ENCODE peak calls at places on chromosomes 13 and 19, in four cellular contexts. Y, W, K and C are unnamed samples.

GRCh38 chr19:44345969-44346368 is 10.5 kb downstream of the ZNF112 start:
- DNase-seq in Y (no peak), W (no peak), K (no peak), C (peak)

GRCh38 chr13:37349916-37350315 is 244.5 kb upstream of the CSNK1A1L start:
- DNase-seq in K (no peak), W (no peak), Y (no peak), C (no peak)

GRCh38 chr13:23672616-23673015 is 102.4 kb downstream of the TNFRSF19 start:
- DNase-seq in Y (no peak), K (no peak), W (no peak), C (no peak)

GRCh38 chr19:21851596-21852345 is 15.8 kb upstream of the ZNF43 start:
- DNase-seq in Y (peak), W (peak), K (peak), C (peak)

GRCh38 chr19:38665950-38666661 is 18.7 kb downstream of the ACTN4 start:
- DNase-seq in W (peak), K (no peak), Y (no peak), C (peak)

GRCh38 chr13:95627590-95627989 is 16.9 kb downstream of the DZIP1 start:
- DNase-seq in Y (peak), K (no peak), W (no peak), C (no peak)

GRCh38 chr13:112067121-112067741 is at the start of gene SOX1:
- DNase-seq in Y (no peak), W (no peak), K (no peak), C (no peak)

GRCh38 chr19:50817941-50818858 is 5.4 kb downstream of the KLK1 start:
- DNase-seq in K (no peak), W (peak), Y (no peak), C (no peak)

GRCh38 chr13:109246001-109246400 is 540.4 kb downstream of the IRS2 start:
- DNase-seq in Y (no peak), K (no peak), W (no peak), C (no peak)

GRCh38 chr13:95153647-95154405 is 147.4 kb downstream of the ABCC4 start:
- DNase-seq in W (peak), K (no peak), Y (no peak), C (no peak)

GRCh38 chr19:4009990-4010807 is 2.7 kb downstream of the PIAS4 start:
- DNase-seq in K (no peak), W (no peak), Y (no peak), C (no peak)

GRCh38 chr13:63190742-63191141 is 1775.1 kb upstream of the PCDH20 start:
- DNase-seq in W (peak), K (peak), Y (peak), C (peak)

DNA sequence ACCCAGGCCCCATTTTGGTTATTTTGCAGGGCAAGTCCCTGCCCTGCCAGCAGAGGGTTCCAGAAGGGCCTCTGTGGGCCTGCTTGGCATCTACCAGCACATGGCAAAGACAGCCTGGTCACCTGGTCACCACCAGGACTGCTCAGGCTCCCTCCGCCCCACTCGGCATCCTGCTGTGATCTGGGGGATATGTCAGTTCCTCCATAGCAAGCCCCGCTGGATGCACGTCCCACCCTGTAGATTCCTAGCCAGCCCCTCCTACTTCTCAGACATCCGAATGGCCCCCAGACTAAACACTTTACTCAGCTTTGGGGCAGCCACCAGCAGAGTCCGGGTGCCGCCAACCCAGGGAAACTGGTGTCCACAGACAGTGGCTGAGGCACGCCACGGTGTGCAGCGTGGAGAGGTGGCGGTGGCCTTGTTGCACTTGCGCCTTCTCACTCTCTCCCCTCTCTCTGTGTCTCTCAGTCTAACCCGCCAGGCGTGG is 31.8 kb upstream of the USE1 start:
- DNase-seq in W (no peak), K (no peak), Y (no peak), C (no peak)
- TF ChIP-seq CTCF in W (no peak), K (no peak), Y (no peak), C (no peak)

GRCh38 chr13:97426695-97427094 is 7.3 kb upstream of the RAP2A start:
- DNase-seq in Y (no peak), W (no peak), K (no peak), C (no peak)

GRCh38 chr13:97425570-97425969 is 8.4 kb upstream of the RAP2A start:
- DNase-seq in K (no peak), Y (no peak), W (no peak), C (no peak)

GRCh38 chr13:97417698-97418097 is 16.3 kb upstream of the RAP2A start:
- DNase-seq in Y (no peak), W (no peak), K (no peak), C (no peak)

GRCh38 chr13:97422118-97423054 is 11.6 kb upstream of the RAP2A start:
- DNase-seq in Y (no peak), K (no peak), W (no peak), C (no peak)

GRCh38 chr13:97423300-97424045 is 10.5 kb upstream of the RAP2A start:
- DNase-seq in Y (no peak), K (no peak), W (no peak), C (no peak)
- H3K4me3 ChIP-seq in Y (no peak), K (no peak), W (no peak), C (no peak)

GRCh38 chr13:20652946-20653345 is 50.6 kb upstream of the IL17D start:
- DNase-seq in W (no peak), Y (no peak), K (no peak), C (no peak)

GRCh38 chr13:20658451-20658850 is 45.0 kb upstream of the IL17D start:
- DNase-seq in W (no peak), K (no peak), Y (no peak), C (no peak)

GRCh38 chr13:20654156-20654555 is 49.3 kb upstream of the IL17D start:
- DNase-seq in K (no peak), W (peak), Y (no peak), C (no peak)
- TF ChIP-seq CTCF in K (no peak), W (no peak), Y (no peak), C (no peak)

GRCh38 chr19:10010247-10010691 is at the start of gene COL5A3:
- DNase-seq in W (no peak), Y (no peak), K (no peak), C (no peak)
- H3K4me3 ChIP-seq in W (no peak), Y (peak), K (no peak), C (no peak)